ENCODE peak calls at places on chromosomes 7 and 10, in four cellular contexts. O, E, X and G are unnamed samples.

GRCh38 chr7:130912910-130913720 is 179.1 kb upstream of the KLF14 start:
- DNase-seq in X (peak), O (peak), E (no peak), G (peak)

GRCh38 chr10:46523881-46524470 is 32.5 kb downstream of the GPRIN2 start:
- DNase-seq in O (peak), E (peak), X (peak), G (no peak)

GRCh38 chr7:75811894-75812678 is 1.5 kb downstream of the CCL24 start:
- DNase-seq in O (no peak), X (no peak), E (no peak), G (no peak)

GRCh38 chr7:33744293-33744692 is 161.0 kb upstream of the BMPER start:
- DNase-seq in X (no peak), E (peak), O (no peak), G (no peak)

GRCh38 chr10:60649485-60650271 is 128.6 kb upstream of the CDK1 start:
- DNase-seq in E (no peak), X (no peak), O (no peak), G (peak)

GRCh38 chr7:67267914-67268313 is 271.3 kb downstream of the TYW1 start:
- DNase-seq in X (no peak), E (no peak), O (peak), G (no peak)

GRCh38 chr7:13257661-13258060 is 570.2 kb downstream of the ARL4A start:
- DNase-seq in X (no peak), O (no peak), E (no peak), G (no peak)

GRCh38 chr7:51344406-51344805 is 27.8 kb upstream of the COBL start:
- DNase-seq in E (no peak), X (no peak), O (no peak), G (peak)

GRCh38 chr10:82358486-82359097 is 483.6 kb downstream of the NRG3 start:
- DNase-seq in E (no peak), X (no peak), O (no peak), G (no peak)

GRCh38 chr10:69303632-69304035 is 25.3 kb downstream of the HK1 start:
- DNase-seq in O (no peak), X (no peak), E (no peak), G (no peak)

GRCh38 chr10:126242352-126243260 is 145.7 kb downstream of the ADAM12 start:
- DNase-seq in E (peak), X (no peak), O (peak), G (no peak)

GRCh38 chr7:134845461-134845860 is 66.0 kb downstream of the CALD1 start:
- DNase-seq in E (no peak), X (no peak), O (no peak), G (peak)

GRCh38 chr10:12729885-12730284 is 271.6 kb downstream of the CCDC3 start:
- DNase-seq in E (peak), O (no peak), X (no peak), G (no peak)

GRCh38 chr7:47652591-47652990 is 70.7 kb upstream of the TNS3 start:
- DNase-seq in X (no peak), E (no peak), O (no peak), G (no peak)

GRCh38 chr7:64795176-64795575 is 948 bp downstream of the ZNF138 start:
- DNase-seq in O (no peak), E (no peak), X (no peak), G (no peak)

GRCh38 chr7:102024769-102025391 is 207.5 kb downstream of the CUX1 start:
- DNase-seq in X (no peak), E (no peak), O (no peak), G (no peak)

GRCh38 chr7:131556055-131556911 is at the start of gene PODXL:
- DNase-seq in X (peak), E (peak), O (peak), G (peak)

GRCh38 chr7:153190986-153191385 is 431.4 kb downstream of the ACTR3B start:
- DNase-seq in X (no peak), E (no peak), O (no peak), G (no peak)

GRCh38 chr7:98174334-98175259 is 36.6 kb upstream of the BHLHA15 start:
- DNase-seq in O (no peak), E (peak), X (no peak), G (peak)

GRCh38 chr10:28219241-28219640 is 83.6 kb downstream of the MPP7 start:
- DNase-seq in O (no peak), E (no peak), X (no peak), G (no peak)

GRCh38 chr7:2757361-2757903 is 69.4 kb downstream of the AMZ1 start:
- DNase-seq in E (peak), X (peak), O (peak), G (no peak)

GRCh38 chr7:36490335-36490940 is 100.8 kb downstream of the ANLN start:
- DNase-seq in E (no peak), X (no peak), O (no peak), G (no peak)

GRCh38 chr10:78899996-78900714 is 168.6 kb upstream of the ZMIZ1 start:
- DNase-seq in E (peak), O (no peak), X (peak), G (no peak)

DNA sequence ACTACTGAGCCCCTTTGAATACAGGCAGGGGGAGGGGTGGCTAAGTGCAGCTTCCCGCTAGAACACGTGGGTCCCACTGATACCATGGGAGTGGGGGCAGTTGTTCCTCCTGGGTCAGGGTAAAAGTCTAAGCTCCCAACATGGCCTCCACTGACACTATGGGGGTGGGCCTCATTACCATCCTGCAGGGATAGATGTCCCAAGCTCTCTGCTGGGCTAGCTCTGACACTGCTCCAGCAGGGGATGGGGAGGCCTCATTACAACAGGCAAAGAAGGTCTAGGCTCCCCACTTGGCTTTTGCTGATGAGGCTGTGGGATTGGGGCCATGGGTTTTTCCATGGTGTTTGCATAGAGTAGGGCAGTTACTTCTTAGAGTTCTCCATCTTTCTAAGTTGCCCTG is 51.5 kb downstream of the STK17A start:
- DNase-seq in E (no peak), O (no peak), X (no peak), G (no peak)
- H3K27ac ChIP-seq in E (no peak), O (no peak), X (no peak), G (no peak)

GRCh38 chr10:124903119-124903518 is 38.8 kb upstream of the ZRANB1 start:
- DNase-seq in E (no peak), X (no peak), O (no peak), G (no peak)
- H3K27ac ChIP-seq in E (no peak), X (no peak), O (no peak), G (no peak)

DNA sequence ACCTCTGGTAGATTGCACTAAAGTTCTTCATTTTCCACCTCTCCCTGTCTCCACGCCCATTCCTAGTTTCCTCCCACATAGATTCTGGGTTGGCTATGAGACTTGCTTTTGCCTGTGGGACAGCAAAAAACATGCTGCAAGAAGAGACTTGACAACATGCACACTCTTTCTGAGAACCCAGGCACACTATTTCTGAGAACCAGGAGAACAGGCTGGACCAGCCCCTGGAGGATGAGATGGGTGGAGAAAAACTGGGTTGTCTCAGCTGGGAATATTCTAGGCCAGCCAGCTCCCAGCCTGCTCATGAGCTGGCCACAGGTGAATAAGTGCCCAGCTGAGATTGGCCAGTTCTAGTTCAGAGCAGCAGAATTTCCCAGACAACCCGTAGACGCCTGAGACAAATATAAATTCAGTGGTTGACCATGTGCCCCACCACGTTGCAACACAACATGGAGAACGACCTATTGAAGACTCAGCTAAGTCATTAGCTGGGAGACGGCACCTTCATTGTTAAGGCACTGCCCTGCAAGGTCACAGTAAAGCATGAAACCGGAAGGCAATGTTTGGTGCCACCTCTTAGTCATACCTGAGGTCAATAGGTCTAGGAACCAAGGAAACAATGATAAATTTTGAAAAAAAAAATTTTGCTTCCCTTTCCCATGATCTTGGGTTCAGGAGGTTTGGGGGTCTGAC is 92.7 kb upstream of the AKR1E2 start:
- DNase-seq in E (no peak), O (no peak), X (no peak), G (no peak)
- H3K27ac ChIP-seq in E (no peak), O (no peak), X (no peak), G (no peak)

DNA sequence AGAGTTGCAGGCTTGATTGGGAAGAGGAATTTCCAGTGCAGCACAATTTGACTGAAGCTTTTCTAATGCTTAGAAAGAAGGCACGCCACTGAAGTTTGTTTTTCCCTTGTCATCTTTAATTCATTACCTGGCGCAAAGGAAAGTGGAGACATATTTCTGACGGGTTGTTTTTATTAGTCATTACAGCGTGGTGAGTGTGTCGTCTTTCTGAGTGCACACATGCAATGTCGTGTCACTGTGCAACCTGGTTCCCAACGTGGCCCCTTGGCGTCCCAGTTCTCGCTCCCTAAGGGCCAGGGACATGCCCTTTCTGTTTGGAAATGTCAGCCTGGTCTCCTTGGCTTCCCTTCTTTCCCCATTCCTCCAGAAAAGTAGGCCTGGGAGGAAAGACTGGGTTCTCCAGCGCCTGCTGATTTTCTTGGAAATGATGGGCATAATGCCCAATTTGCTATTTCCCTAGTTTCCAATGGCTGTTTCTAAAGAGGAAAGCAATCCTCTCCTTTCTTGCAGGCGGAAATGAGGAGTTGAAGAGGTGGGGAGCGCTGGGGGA is 250.0 kb downstream of the ARHGAP12 start:
- DNase-seq in O (no peak), X (no peak), E (no peak), G (no peak)
- H3K27ac ChIP-seq in O (no peak), X (peak), E (no peak), G (no peak)

GRCh38 chr10:98417973-98418372 is 3.0 kb upstream of the PYROXD2 start:
- DNase-seq in X (peak), O (no peak), E (no peak), G (no peak)

GRCh38 chr10:98417481-98417959 is 2.5 kb upstream of the PYROXD2 start:
- DNase-seq in E (no peak), O (no peak), X (peak), G (no peak)

GRCh38 chr10:98418596-98419265 is 3.7 kb upstream of the PYROXD2 start:
- DNase-seq in O (no peak), E (no peak), X (peak), G (no peak)

GRCh38 chr10:98420786-98421185 is 5.8 kb upstream of the PYROXD2 start:
- DNase-seq in X (peak), E (no peak), O (no peak), G (no peak)

GRCh38 chr10:98419456-98420261 is 4.7 kb upstream of the PYROXD2 start:
- DNase-seq in X (peak), O (no peak), E (no peak), G (no peak)
- H3K27ac ChIP-seq in X (no peak), O (no peak), E (no peak), G (no peak)

DNA sequence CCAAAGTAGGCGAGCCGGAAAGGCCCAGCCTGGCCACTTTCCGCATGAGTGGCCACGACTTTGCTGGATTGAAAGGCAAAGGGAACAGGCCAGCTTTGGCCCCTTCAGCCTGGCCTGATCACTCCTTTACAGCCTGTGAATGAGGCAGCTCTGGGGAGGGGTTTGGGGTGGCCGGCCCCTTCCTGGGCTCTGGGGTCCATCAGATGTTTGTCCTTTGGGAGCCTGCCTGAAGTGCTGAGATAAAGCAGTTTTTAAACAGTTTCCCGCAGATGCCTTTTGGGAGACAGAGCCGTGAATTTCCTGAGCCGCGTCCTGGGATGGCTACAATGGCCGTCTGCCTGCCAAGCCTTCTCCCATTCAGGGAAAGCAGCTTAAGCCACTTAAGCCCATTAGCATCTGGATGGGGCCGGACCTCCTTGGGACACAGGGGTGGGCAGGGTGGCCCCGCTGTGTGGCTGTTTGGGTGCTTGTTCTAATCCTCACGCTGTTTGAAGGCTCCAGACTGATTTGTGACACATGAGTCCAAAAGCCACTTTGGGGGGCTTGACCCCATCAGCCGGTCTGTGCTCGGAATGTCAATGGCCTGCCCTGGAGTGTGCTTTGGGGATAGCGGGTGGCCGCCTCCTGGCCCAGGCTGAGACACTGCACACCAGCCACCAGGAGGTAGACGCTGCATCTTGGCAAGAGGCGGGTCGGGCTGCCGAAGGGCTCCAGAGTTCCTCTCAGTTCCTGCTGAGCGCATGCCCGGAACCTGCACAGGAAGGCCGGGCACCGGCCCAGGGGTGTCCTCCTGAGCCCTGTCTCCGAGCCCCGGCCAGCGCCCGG is 38.9 kb downstream of the NKX6-2 start:
- DNase-seq in E (no peak), X (no peak), O (no peak), G (no peak)
- H3K27ac ChIP-seq in E (no peak), X (peak), O (peak), G (no peak)